ENCODE peak calls at places on chromosomes 2 and 18, in four cellular contexts. One of them, this sample, is unnamed.

GRCh38 chr2:29747786-29748470 is 173.5 kb downstream of the ALK start:
- DNase-seq in pancreas: no peak
- DNase-seq in trophoblast cell: peak; percentile 48
- DNase-seq in KBM-7: no peak
- DNase-seq in this sample: no peak

GRCh38 chr18:46155652-46156051 is 51.5 kb downstream of the HAUS1 start:
- DNase-seq in pancreas: no peak
- DNase-seq in trophoblast cell: peak; percentile 82
- DNase-seq in KBM-7: no peak
- DNase-seq in this sample: no peak

GRCh38 chr2:38371235-38371634 is 5.8 kb downstream of the ATL2 start:
- DNase-seq in pancreas: no peak
- DNase-seq in trophoblast cell: no peak
- DNase-seq in KBM-7: no peak
- DNase-seq in this sample: no peak

GRCh38 chr2:234679766-234680687 is 183.1 kb upstream of the ARL4C start:
- DNase-seq in pancreas: no peak
- DNase-seq in trophoblast cell: peak; percentile 79
- DNase-seq in KBM-7: no peak
- DNase-seq in this sample: no peak

GRCh38 chr2:164515030-164515429 is 106.3 kb downstream of the GRB14 start:
- DNase-seq in pancreas: no peak
- DNase-seq in trophoblast cell: no peak
- DNase-seq in KBM-7: no peak
- DNase-seq in this sample: no peak

GRCh38 chr2:234823877-234824376 is 127.9 kb upstream of the SH3BP4 start:
- DNase-seq in pancreas: peak; percentile 87
- DNase-seq in trophoblast cell: peak; percentile 61
- DNase-seq in KBM-7: no peak
- DNase-seq in this sample: no peak

GRCh38 chr18:62037989-62038778 is 145.4 kb upstream of the RNF152 start:
- DNase-seq in pancreas: no peak
- DNase-seq in trophoblast cell: no peak
- DNase-seq in KBM-7: no peak
- DNase-seq in this sample: no peak

GRCh38 chr2:21333694-21334093 is 209.9 kb downstream of the TDRD15 start:
- DNase-seq in pancreas: no peak
- DNase-seq in trophoblast cell: peak; percentile 10
- DNase-seq in KBM-7: no peak
- DNase-seq in this sample: no peak

This sample was measured in prostate gland.